ENCODE peak calls at places on chromosome 11, in four cellular contexts. Z, V, X and W are unnamed samples.

GRCh38 chr11:32440920-32441319 is 5.6 kb upstream of the WT1 start:
- DNase-seq in Z (no peak), V (no peak), X (no peak), W (no peak)

GRCh38 chr11:117020287-117020686 is 77.9 kb downstream of the SIK3 start:
- DNase-seq in Z (no peak), V (no peak), X (no peak), W (no peak)

GRCh38 chr11:70341881-70342429 is 56.4 kb upstream of the CTTN start:
- DNase-seq in Z (no peak), V (no peak), X (no peak), W (no peak)

GRCh38 chr11:130218501-130218900 is 58.9 kb downstream of the ST14 start:
- DNase-seq in Z (no peak), V (no peak), X (no peak), W (no peak)

GRCh38 chr11:117083011-117083940 is 15.0 kb downstream of the SIK3 start:
- DNase-seq in Z (no peak), V (no peak), X (no peak), W (no peak)

GRCh38 chr11:59845399-59845798 is at the start of gene CBLIF:
- DNase-seq in Z (no peak), V (no peak), X (no peak), W (no peak)

GRCh38 chr11:72024073-72024749 is 25.5 kb downstream of the IL18BP start:
- DNase-seq in Z (no peak), V (no peak), X (no peak), W (no peak)

GRCh38 chr11:12303431-12304149 is 73.8 kb upstream of the PARVA start:
- DNase-seq in Z (no peak), V (no peak), X (no peak), W (no peak)

GRCh38 chr11:2584812-2585565 is 114.8 kb downstream of the KCNQ1OT1 start:
- DNase-seq in Z (no peak), V (no peak), X (no peak), W (no peak)

GRCh38 chr11:84901986-84902385 is 725.2 kb downstream of the DLG2 start:
- DNase-seq in Z (no peak), V (peak; percentile 37), X (no peak), W (no peak)

GRCh38 chr11:64298966-64299846 is 952 bp upstream of the CATSPERZ start:
- DNase-seq in Z (no peak), V (no peak), X (no peak), W (no peak)

GRCh38 chr11:76083563-76084451 is 122.5 kb downstream of the WNT11 start:
- DNase-seq in Z (no peak), V (no peak), X (no peak), W (no peak)

GRCh38 chr11:102983491-102983890 is 28.0 kb upstream of the MMP13 start:
- DNase-seq in Z (no peak), V (no peak), X (no peak), W (no peak)

GRCh38 chr11:133681901-133682300 is 149.6 kb upstream of the OPCML start:
- DNase-seq in Z (no peak), V (no peak), X (no peak), W (no peak)

GRCh38 chr11:128174465-128175101 is 412.8 kb downstream of the ETS1 start:
- DNase-seq in Z (no peak), V (peak; percentile 67), X (no peak), W (no peak)

GRCh38 chr11:134560066-134560465 is 148.0 kb upstream of the B3GAT1 start:
- DNase-seq in Z (no peak), V (no peak), X (no peak), W (no peak)

GRCh38 chr11:125369808-125370207 is 126.3 kb downstream of the FEZ1 start:
- DNase-seq in Z (no peak), V (no peak), X (no peak), W (no peak)

GRCh38 chr11:122180435-122180834 is 64.4 kb upstream of the BLID start:
- DNase-seq in Z (no peak), V (peak; percentile 98), X (peak; percentile 92), W (no peak)

GRCh38 chr11:118917488-118918127 is 8.1 kb downstream of the BCL9L start:
- DNase-seq in Z (no peak), V (peak; percentile 91), X (no peak), W (peak; percentile 94)

GRCh38 chr11:94147433-94147845 is 18.8 kb downstream of the PANX1 start:
- DNase-seq in Z (no peak), V (no peak), X (no peak), W (no peak)

GRCh38 chr11:126981635-126982034 is 18.9 kb downstream of the KIRREL3 start:
- DNase-seq in Z (no peak), V (no peak), X (no peak), W (no peak)

GRCh38 chr11:12248330-12248729 is 129.0 kb upstream of the PARVA start:
- DNase-seq in Z (no peak), V (peak; percentile 57), X (no peak), W (no peak)

GRCh38 chr11:72630104-72630852 is 43.9 kb downstream of the PDE2A start:
- DNase-seq in Z (no peak), V (no peak), X (no peak), W (no peak)

GRCh38 chr11:73414977-73415492 is 38.8 kb downstream of the RELT start:
- DNase-seq in Z (no peak), V (peak; percentile 79), X (no peak), W (no peak)

GRCh38 chr11:27204527-27204926 is 158.5 kb downstream of the CCDC34 start:
- DNase-seq in Z (peak; percentile 35), V (no peak), X (peak; percentile 15), W (no peak)

GRCh38 chr11:87901366-87901765 is 273.9 kb downstream of the RAB38 start:
- DNase-seq in Z (no peak), V (no peak), X (no peak), W (no peak)

GRCh38 chr11:27812341-27812740 is 112.1 kb upstream of the BDNF start:
- DNase-seq in Z (no peak), V (peak; percentile 60), X (no peak), W (no peak)

GRCh38 chr11:65150513-65151271 is 16.4 kb upstream of the SYVN1 start:
- DNase-seq in Z (peak; percentile 63), V (peak; percentile 86), X (peak; percentile 90), W (peak; percentile 89)

GRCh38 chr11:114296190-114296978 is at the start of gene NNMT:
- DNase-seq in Z (peak; percentile 30), V (peak; percentile 97), X (no peak), W (peak; percentile 87)

DNA sequence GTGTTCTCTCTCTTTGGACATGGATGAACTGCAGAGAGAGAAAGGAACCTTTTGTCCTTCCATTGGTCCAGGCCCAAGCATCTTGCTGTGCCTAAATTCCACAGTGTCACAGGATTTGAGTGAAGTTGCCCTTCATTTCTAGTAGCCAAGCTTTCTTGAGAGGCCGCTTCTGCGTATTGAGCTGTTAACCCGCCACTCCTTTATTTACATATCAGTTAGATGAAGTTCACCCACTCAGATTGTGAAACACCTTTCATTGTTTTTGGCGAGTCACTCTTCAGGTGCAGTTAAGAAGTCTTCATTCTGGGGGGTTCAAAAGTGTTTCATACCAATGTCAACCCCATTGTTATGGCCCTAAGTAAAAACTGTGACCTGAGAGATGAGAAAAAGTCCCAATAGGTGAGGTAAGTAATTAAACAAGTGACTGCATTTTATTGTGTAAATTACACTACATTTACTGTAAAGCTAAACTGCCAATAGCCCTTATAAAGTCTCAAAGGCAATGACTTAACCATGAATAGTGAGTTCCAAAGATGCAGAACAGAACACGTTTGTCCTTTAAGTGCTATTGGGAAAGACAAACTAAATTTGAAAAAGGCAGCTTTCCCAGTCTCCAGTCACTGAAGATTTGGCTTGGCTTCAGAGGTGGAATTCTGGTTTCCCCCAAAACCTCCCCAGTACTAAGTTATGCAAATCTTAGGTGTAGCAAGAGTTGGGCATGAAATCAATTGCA is 61.0 kb downstream of the APIP start:
- DNase-seq in Z (no peak), V (no peak), X (no peak), W (peak; percentile 31)
- TF ChIP-seq RAD21 in Z (no peak), V (no peak), X (no peak), W (no peak)

GRCh38 chr11:14953904-14954303 is 18.2 kb downstream of the CALCA start:
- DNase-seq in Z (no peak), V (no peak), X (no peak), W (no peak)

GRCh38 chr11:14956111-14956510 is 16.0 kb downstream of the CALCA start:
- DNase-seq in Z (no peak), V (no peak), X (no peak), W (no peak)

DNA sequence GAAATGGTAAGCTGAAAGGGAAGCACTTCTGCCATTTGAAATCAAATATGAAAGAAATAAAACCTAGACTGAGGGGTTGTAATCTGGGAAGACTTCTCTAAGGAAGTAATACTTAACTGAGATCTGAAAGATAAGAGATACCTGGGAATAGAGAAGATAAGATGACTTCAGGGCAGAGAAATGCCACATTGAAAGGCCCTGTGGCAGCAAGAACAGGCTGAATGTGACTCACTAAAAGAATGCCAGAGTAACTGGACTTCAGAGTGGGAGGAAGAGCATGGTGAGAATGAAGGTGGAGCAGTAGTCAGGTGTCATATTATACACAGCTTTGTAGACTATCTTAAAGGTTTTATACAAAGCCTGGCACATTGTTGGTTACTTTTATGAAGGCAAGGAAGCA is 17.6 kb downstream of the CALCA start:
- DNase-seq in Z (no peak), V (no peak), X (no peak), W (no peak)
- TF ChIP-seq RAD21 in Z (no peak), V (no peak), X (no peak), W (no peak)

DNA sequence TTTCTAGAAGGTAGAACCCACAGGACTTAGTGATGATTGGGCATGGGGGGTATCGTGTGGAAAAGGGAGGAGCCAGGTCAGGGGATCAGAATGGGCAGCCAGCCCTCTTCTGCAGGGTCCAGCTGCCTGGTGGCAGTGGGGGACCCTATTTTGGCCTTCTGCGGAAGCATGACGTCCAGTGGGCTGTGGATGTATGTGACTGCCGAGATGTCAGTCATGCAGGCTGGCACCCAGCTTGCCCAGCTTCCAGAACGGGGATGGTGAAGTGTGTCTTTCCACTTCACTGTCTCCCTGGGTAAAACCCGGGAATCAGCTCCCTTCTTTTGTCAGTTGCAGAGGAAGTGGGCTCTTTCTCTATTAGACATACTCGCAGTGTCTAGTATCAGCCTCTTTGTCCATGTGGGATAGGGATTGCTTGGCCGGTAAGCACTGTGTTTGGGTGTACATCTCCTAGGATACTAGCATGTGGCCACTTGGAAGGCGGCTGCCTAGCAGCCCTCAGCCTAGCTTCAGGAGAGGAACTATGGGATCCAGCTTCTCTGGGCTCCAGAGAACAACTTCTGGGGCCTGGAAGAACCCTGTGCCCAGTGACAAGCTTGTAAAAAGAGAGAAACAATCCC is 51.4 kb downstream of the GRIK4 start:
- DNase-seq in Z (no peak), V (no peak), X (no peak), W (no peak)
- TF ChIP-seq RAD21 in Z (no peak), V (no peak), X (no peak), W (no peak)

GRCh38 chr11:6486938-6487337 is 5.6 kb downstream of the TIMM10B start:
- DNase-seq in Z (no peak), V (no peak), X (no peak), W (no peak)

GRCh38 chr11:6489338-6489737 is 7.7 kb upstream of the DNHD1 start:
- DNase-seq in Z (no peak), V (no peak), X (no peak), W (no peak)

GRCh38 chr11:6486256-6486655 is 5.0 kb downstream of the TIMM10B start:
- DNase-seq in Z (no peak), V (no peak), X (no peak), W (no peak)

GRCh38 chr11:6488342-6488741 is 7.0 kb downstream of the TIMM10B start:
- DNase-seq in Z (no peak), V (no peak), X (no peak), W (no peak)

DNA sequence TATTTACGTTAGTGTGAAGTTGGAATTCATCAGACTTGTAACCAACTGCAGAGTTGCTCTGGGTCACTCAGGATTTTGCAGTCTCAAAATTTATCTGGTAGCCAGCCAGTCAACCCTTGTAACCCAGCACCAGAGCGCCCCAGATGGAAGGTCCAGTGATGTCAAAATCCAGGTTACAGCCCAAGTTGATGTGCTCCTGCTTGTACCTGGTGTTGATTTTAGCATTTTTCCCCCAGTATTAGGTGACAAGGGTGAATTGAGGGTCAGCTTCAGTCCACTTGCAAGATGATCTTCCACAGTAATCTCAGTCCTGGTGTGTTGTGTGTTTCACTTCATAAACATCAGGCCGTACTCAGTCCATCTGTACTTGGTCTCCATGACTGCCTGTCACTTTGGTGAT is 7.5 kb downstream of the TIMM10B start:
- DNase-seq in Z (no peak), V (no peak), X (no peak), W (no peak)
- TF ChIP-seq RAD21 in Z (no peak), V (no peak), X (no peak), W (no peak)